ENCODE peak calls at places on chromosomes 13 and 19, in eight cellular contexts. One of them, this sample, is unnamed.

GRCh38 chr13:46378411-46378810 is 8.6 kb downstream of the RUBCNL start:
- DNase-seq in tibial artery: no peak
- DNase-seq in PC-3: no peak
- DNase-seq in skeletal muscle cell: no peak
- DNase-seq in right cardiac atrium: no peak
- DNase-seq in fibroblast of lung: no peak
- DNase-seq in ovary: no peak
- DNase-seq in astrocyte of the spinal cord: no peak
- DNase-seq in this sample: no peak

GRCh38 chr13:52809310-52809769 is 39.1 kb downstream of the PCDH8 start:
- DNase-seq in ovary: no peak
- DNase-seq in fibroblast of lung: peak
- DNase-seq in PC-3: peak
- DNase-seq in skeletal muscle cell: peak
- DNase-seq in right cardiac atrium: peak
- DNase-seq in astrocyte of the spinal cord: peak
- DNase-seq in tibial artery: no peak
- DNase-seq in this sample: peak

GRCh38 chr19:18023596-18024212 is 15.7 kb downstream of the ARRDC2 start:
- DNase-seq in fibroblast of lung: no peak
- DNase-seq in astrocyte of the spinal cord: peak
- DNase-seq in skeletal muscle cell: peak
- DNase-seq in PC-3: no peak
- DNase-seq in tibial artery: peak
- DNase-seq in ovary: no peak
- DNase-seq in right cardiac atrium: peak
- DNase-seq in this sample: peak

GRCh38 chr19:50720921-50721291 is 1.3 kb upstream of the SHANK1 start:
- DNase-seq in skeletal muscle cell: no peak
- DNase-seq in tibial artery: no peak
- DNase-seq in ovary: no peak
- DNase-seq in fibroblast of lung: peak
- DNase-seq in right cardiac atrium: no peak
- DNase-seq in PC-3: peak
- DNase-seq in astrocyte of the spinal cord: no peak
- DNase-seq in this sample: peak

GRCh38 chr19:13002389-13002898 is 7.2 kb downstream of the NFIX start:
- DNase-seq in fibroblast of lung: no peak
- DNase-seq in skeletal muscle cell: no peak
- DNase-seq in ovary: no peak
- DNase-seq in right cardiac atrium: peak
- DNase-seq in PC-3: no peak
- DNase-seq in astrocyte of the spinal cord: no peak
- DNase-seq in tibial artery: peak
- DNase-seq in this sample: no peak

GRCh38 chr13:44921931-44922758 is 67.1 kb downstream of the NUFIP1 start:
- DNase-seq in ovary: no peak
- DNase-seq in tibial artery: peak
- DNase-seq in skeletal muscle cell: peak
- DNase-seq in fibroblast of lung: peak
- DNase-seq in astrocyte of the spinal cord: peak
- DNase-seq in right cardiac atrium: no peak
- DNase-seq in PC-3: peak
- DNase-seq in this sample: peak

GRCh38 chr13:103883152-103883551 is 816.9 kb upstream of the SLC10A2 start:
- DNase-seq in tibial artery: peak
- DNase-seq in astrocyte of the spinal cord: peak
- DNase-seq in fibroblast of lung: peak
- DNase-seq in right cardiac atrium: peak
- DNase-seq in skeletal muscle cell: peak
- DNase-seq in ovary: peak
- DNase-seq in PC-3: peak
- DNase-seq in this sample: peak

GRCh38 chr19:1945899-1946298 is 4.9 kb downstream of the CSNK1G2 start:
- DNase-seq in ovary: peak
- DNase-seq in right cardiac atrium: peak
- DNase-seq in astrocyte of the spinal cord: no peak
- DNase-seq in fibroblast of lung: no peak
- DNase-seq in skeletal muscle cell: no peak
- DNase-seq in tibial artery: no peak
- DNase-seq in PC-3: peak
- DNase-seq in this sample: peak

GRCh38 chr13:29541400-29541799 is 54.1 kb downstream of the SLC7A1 start:
- DNase-seq in skeletal muscle cell: no peak
- DNase-seq in astrocyte of the spinal cord: no peak
- DNase-seq in tibial artery: no peak
- DNase-seq in PC-3: no peak
- DNase-seq in ovary: no peak
- DNase-seq in right cardiac atrium: no peak
- DNase-seq in fibroblast of lung: no peak
- DNase-seq in this sample: no peak

GRCh38 chr19:44891016-44891882 is at the start of gene TOMM40:
- DNase-seq in skeletal muscle cell: no peak
- DNase-seq in PC-3: no peak
- DNase-seq in tibial artery: no peak
- DNase-seq in fibroblast of lung: no peak
- DNase-seq in astrocyte of the spinal cord: no peak
- DNase-seq in ovary: peak
- DNase-seq in right cardiac atrium: peak
- DNase-seq in this sample: no peak

DNA sequence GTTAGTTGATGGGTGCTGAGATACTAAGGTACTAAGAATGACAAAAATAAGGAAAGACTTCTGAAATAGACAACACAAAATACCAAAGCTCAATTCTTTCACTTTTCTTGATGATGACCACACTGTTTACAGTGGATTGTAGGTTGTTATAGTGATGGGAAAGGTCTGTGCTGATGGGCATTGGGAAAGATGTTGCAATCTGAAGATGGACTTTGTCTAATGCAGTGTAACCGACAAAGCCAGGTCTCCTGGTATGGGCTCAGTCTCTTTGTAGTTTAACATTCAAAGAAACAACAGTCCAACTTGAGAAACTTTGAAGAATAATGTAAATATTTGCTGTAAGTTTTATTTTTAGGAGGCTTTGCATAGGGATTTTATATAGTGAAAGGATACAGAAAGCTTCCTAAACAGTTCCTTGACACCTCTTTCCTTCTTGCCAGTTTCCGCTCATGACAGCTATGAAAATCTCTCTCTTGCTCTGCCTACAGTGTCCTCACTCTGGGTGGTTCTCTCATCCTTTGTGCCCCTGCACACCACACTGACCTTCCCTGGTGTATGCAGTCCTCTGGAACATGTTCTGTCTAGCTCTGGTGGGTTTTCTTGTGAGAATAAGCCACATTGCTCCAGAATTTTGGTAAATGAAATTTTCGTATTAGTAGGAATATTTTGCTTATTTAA is 172.2 kb downstream of the KCNRG start:
- DNase-seq in PC-3: no peak
- DNase-seq in ovary: no peak
- DNase-seq in fibroblast of lung: no peak
- DNase-seq in right cardiac atrium: no peak
- DNase-seq in astrocyte of the spinal cord: no peak
- DNase-seq in skeletal muscle cell: no peak
- DNase-seq in tibial artery: no peak
- DNase-seq in this sample: peak
- H3K4me3 ChIP-seq in PC-3: no peak
- H3K4me3 ChIP-seq in ovary: no peak
- H3K4me3 ChIP-seq in fibroblast of lung: no peak
- H3K4me3 ChIP-seq in right cardiac atrium: no peak
- H3K4me3 ChIP-seq in astrocyte of the spinal cord: no peak
- H3K4me3 ChIP-seq in skeletal muscle cell: no peak
- H3K4me3 ChIP-seq in tibial artery: no peak
- H3K4me3 ChIP-seq in this sample: no peak

DNA sequence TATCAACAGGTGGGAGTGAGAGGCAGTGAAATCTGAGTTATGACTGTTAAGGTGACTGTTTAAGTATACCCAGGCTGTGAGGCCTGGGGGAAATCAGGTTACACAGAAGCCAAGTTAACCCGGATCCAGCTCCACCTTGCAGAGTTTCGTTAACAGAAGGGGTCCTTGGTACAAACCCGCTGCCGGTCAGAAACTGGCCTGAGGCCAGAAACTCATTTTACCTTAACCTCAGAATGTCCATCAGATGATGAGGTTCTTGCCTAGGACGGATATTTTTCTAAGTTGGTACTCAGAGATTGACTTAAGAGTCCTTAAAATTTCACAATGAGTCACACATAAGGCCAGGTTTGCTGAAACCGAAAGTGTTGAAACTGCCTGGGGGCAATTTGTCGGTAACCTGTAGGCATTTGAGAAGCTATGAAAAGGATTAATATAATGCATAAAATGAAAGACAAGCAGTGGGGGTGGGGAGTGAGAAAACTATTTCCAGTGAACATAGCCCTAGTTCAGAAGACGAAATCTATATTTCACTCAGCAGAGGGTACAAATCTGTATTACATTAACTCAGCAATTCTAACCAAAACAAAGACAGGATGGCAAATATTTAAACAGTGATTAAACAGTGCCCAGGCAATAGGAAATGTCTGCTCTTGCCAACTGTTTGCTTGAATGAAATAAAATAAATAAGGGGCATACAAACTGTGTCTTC is 350.6 kb downstream of the KCNRG start:
- DNase-seq in PC-3: peak
- DNase-seq in right cardiac atrium: no peak
- DNase-seq in tibial artery: no peak
- DNase-seq in skeletal muscle cell: no peak
- DNase-seq in fibroblast of lung: no peak
- DNase-seq in astrocyte of the spinal cord: no peak
- DNase-seq in ovary: no peak
- DNase-seq in this sample: no peak
- H3K4me3 ChIP-seq in PC-3: peak
- H3K4me3 ChIP-seq in right cardiac atrium: no peak
- H3K4me3 ChIP-seq in tibial artery: no peak
- H3K4me3 ChIP-seq in skeletal muscle cell: no peak
- H3K4me3 ChIP-seq in fibroblast of lung: no peak
- H3K4me3 ChIP-seq in astrocyte of the spinal cord: no peak
- H3K4me3 ChIP-seq in ovary: no peak
- H3K4me3 ChIP-seq in this sample: no peak

GRCh38 chr19:8357007-8357521 is 6.9 kb upstream of the ANGPTL4 start:
- DNase-seq in fibroblast of lung: no peak
- DNase-seq in ovary: no peak
- DNase-seq in skeletal muscle cell: no peak
- DNase-seq in PC-3: no peak
- DNase-seq in tibial artery: no peak
- DNase-seq in right cardiac atrium: no peak
- DNase-seq in astrocyte of the spinal cord: no peak
- DNase-seq in this sample: no peak

GRCh38 chr19:8355631-8356402 is 8.1 kb upstream of the ANGPTL4 start:
- DNase-seq in ovary: no peak
- DNase-seq in tibial artery: peak
- DNase-seq in PC-3: peak
- DNase-seq in fibroblast of lung: peak
- DNase-seq in skeletal muscle cell: peak
- DNase-seq in astrocyte of the spinal cord: peak
- DNase-seq in right cardiac atrium: no peak
- DNase-seq in this sample: peak

DNA sequence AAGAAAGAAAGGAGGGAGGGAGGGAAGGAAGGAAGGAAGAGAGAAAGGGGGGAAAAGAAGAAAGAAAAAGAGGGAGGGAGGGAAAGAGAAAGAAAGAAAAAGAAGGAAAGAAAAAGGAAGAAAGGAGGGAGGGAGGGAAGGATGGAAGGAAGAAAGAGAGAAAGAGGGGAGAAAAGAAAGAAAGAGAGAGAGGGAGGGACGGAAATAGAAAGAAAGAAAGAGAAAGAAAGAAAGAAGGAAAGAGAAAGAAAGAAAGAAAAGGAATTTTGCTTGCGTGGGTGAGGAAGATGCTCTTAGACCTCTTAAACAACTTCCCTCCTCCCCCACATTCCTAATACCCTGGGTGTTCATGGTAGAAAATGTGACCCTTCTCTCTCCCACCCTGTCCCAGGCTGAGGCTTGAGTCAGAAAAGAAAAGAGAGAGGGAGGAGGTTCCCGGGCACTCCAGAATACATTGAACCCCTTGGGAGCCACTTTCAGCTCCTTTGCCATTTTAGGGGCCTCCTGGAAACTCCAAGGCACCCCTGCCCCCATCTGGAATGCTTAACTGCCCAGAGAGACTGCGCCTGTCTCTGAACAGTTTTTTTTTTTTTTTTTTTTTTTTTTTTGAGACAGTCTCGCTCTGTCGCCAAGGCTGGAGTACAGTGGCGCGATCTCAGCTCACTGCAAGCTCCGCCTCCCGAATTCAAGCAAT is 9.2 kb upstream of the KANK3 start:
- DNase-seq in tibial artery: no peak
- DNase-seq in right cardiac atrium: peak
- DNase-seq in astrocyte of the spinal cord: no peak
- DNase-seq in ovary: no peak
- DNase-seq in fibroblast of lung: no peak
- DNase-seq in PC-3: no peak
- DNase-seq in skeletal muscle cell: no peak
- DNase-seq in this sample: no peak
- H3K4me3 ChIP-seq in tibial artery: peak
- H3K4me3 ChIP-seq in right cardiac atrium: no peak
- H3K4me3 ChIP-seq in astrocyte of the spinal cord: no peak
- H3K4me3 ChIP-seq in ovary: peak
- H3K4me3 ChIP-seq in fibroblast of lung: no peak
- H3K4me3 ChIP-seq in PC-3: peak
- H3K4me3 ChIP-seq in skeletal muscle cell: peak
- H3K4me3 ChIP-seq in this sample: peak

DNA sequence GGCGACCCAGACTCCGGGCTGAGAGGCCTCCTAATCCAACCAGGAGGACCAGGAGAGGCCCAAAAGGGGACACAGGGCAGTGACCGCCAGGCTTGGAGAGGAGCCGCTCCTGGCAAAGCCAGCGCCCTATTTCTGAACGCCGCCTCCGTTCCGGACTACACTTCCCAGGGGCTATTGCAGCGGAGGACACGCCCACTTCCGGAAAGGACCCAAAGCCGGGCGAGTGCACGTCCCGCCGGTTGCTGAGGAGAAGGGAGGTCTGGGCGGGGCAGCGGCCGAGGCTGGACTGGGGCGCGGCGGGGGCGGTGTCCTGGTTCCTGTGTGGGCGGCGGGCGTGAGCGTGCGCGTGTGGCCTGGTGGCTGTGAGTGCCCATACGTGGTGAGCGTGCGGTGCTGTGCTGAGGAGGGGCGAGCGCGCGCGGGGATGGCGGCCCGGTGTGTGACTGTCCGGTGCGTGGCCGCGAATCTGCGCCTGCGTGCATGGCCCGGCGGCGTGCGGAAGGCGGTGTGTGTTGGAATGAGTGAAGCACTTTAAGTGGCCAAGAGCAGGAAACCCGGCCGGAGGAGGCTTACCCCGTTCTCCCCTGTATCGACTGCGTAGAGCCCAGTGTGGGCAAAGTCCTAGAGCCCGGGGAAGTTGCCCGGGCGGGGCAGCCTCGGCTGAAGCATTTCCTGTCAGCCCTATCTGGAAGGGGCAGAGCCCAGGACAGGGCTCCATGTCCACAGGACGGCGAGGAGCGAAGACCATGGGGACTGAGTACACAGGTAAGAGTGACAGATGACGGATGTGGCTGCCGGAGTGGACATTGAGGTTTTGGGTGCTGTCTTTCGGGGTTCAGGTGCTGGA is at the start of gene ZNF470:
- DNase-seq in skeletal muscle cell: peak
- DNase-seq in ovary: peak
- DNase-seq in PC-3: peak
- DNase-seq in right cardiac atrium: peak
- DNase-seq in fibroblast of lung: peak
- DNase-seq in tibial artery: peak
- DNase-seq in astrocyte of the spinal cord: peak
- DNase-seq in this sample: peak
- H3K4me3 ChIP-seq in skeletal muscle cell: peak
- H3K4me3 ChIP-seq in ovary: peak
- H3K4me3 ChIP-seq in PC-3: peak
- H3K4me3 ChIP-seq in right cardiac atrium: peak
- H3K4me3 ChIP-seq in fibroblast of lung: peak
- H3K4me3 ChIP-seq in tibial artery: peak
- H3K4me3 ChIP-seq in astrocyte of the spinal cord: peak
- H3K4me3 ChIP-seq in this sample: peak

This sample was measured in AG10803.